ENCODE peak calls at places on chromosome 22, in four cellular contexts. C is left cardiac atrium, Z is GF-D8, E is memory B cell. F is an unnamed sample.

GRCh38 chr22:45179276-45180049 is 15.7 kb downstream of the NUP50 start:
- DNase-seq in E (no peak), C (no peak), Z (no peak), F (no peak)

GRCh38 chr22:33083212-33083611 is 25.0 kb upstream of the SYN3 start:
- DNase-seq in E (no peak), Z (no peak), C (no peak), F (no peak)

GRCh38 chr22:50243704-50244419 is 961 bp downstream of the TUBGCP6 start:
- DNase-seq in E (no peak), C (no peak), Z (no peak), F (no peak)

GRCh38 chr22:25193548-25193947 is 6.1 kb upstream of the CRYBB3 start:
- DNase-seq in C (no peak), Z (no peak), E (no peak), F (no peak)

GRCh38 chr22:29200901-29201300 is 4.8 kb upstream of the EMID1 start:
- DNase-seq in C (peak), E (no peak), Z (no peak), F (no peak)

GRCh38 chr22:23763579-23764331 is 965 bp downstream of the C22orf15 start:
- DNase-seq in E (no peak), Z (no peak), C (no peak), F (no peak)

GRCh38 chr22:19059481-19060278 is 62.5 kb downstream of the DGCR2 start:
- DNase-seq in Z (no peak), E (no peak), C (no peak), F (no peak)

GRCh38 chr22:17994424-17995108 is 29.8 kb downstream of the MICAL3 start:
- DNase-seq in E (no peak), C (no peak), Z (no peak), F (no peak)

GRCh38 chr22:28791841-28792490 is 8.4 kb downstream of the XBP1 start:
- DNase-seq in C (no peak), Z (no peak), E (no peak), F (no peak)

GRCh38 chr22:33006220-33006954 is 51.8 kb downstream of the SYN3 start:
- DNase-seq in Z (no peak), C (no peak), E (no peak), F (no peak)